ENCODE peak calls at places on chromosomes 16 and 17, in seven cellular contexts. O is Ammon's horn; Z is stimulated activated CD4-positive, alpha-beta T cell treated with anti-CD3 and anti-CD28 coated beads, Interleukin-1b, Interleukin-23, amount 100 ng/mL, for 24 hours; T is iris pigment epithelial cell; K is fibroblast of the conjunctiva; Q is KBM-7; S is naive thymus-derived CD8-positive, alpha-beta T cell. F is an unnamed sample.

GRCh38 chr17:80311216-80311827 is 50.7 kb downstream of the RNF213 start:
- DNase-seq in O (no peak), Z (no peak), T (no peak), K (no peak), Q (no peak), S (no peak), F (no peak)

GRCh38 chr17:15659663-15660062 is 24.4 kb downstream of the TRIM16 start:
- DNase-seq in O (no peak), Z (no peak), T (no peak), K (no peak), Q (no peak), S (no peak), F (no peak)

GRCh38 chr16:79845734-79846135 is 245.2 kb upstream of the MAF start:
- DNase-seq in O (no peak), Z (no peak), T (no peak), K (no peak), Q (no peak), S (no peak), F (no peak)

GRCh38 chr16:47617732-47618131 is 156.6 kb downstream of the PHKB start:
- DNase-seq in O (no peak), Z (no peak), T (no peak), K (no peak), Q (no peak), S (no peak), F (no peak)

GRCh38 chr16:88783391-88784073 is 1.5 kb downstream of the PIEZO1 start:
- DNase-seq in O (peak; percentile 88), Z (no peak), T (peak; percentile 38), K (no peak), Q (no peak), S (no peak), F (no peak)

GRCh38 chr17:9371019-9371418 is 204.6 kb downstream of the STX8 start:
- DNase-seq in O (no peak), Z (no peak), T (peak; percentile 94), K (no peak), Q (no peak), S (no peak), F (no peak)

GRCh38 chr16:24010440-24011089 is 174.8 kb downstream of the PRKCB start:
- DNase-seq in O (peak; percentile 93), Z (peak; percentile 83), T (peak; percentile 65), K (peak; percentile 40), Q (peak; percentile 87), S (peak; percentile 81), F (peak; percentile 54)

GRCh38 chr17:44061446-44061845 is 5.0 kb downstream of the LSM12 start:
- DNase-seq in O (no peak), Z (no peak), T (no peak), K (peak; percentile 29), Q (no peak), S (no peak), F (no peak)

GRCh38 chr16:65958096-65958495 is 408.4 kb upstream of the CDH5 start:
- DNase-seq in O (no peak), Z (no peak), T (no peak), K (no peak), Q (no peak), S (no peak), F (no peak)

GRCh38 chr17:77875051-77875780 is 83.3 kb upstream of the TNRC6C start:
- DNase-seq in O (no peak), Z (no peak), T (peak; percentile 56), K (no peak), Q (no peak), S (no peak), F (no peak)

F was measured in iPS DF 6.9.